ENCODE peak calls at places on chromosomes 4 and X, in eight cellular contexts. R is astrocyte; B is uterus; X is hepatocyte; T is kidney epithelial cell; I is CD8-positive, alpha-beta memory T cell; H is trophoblast cell; V is CD8-positive, alpha-beta T cell. A is an unnamed sample.

GRCh38 chr4:151658959-151659593 is 101.7 kb downstream of the GATB start:
- DNase-seq in R (peak; percentile 55), B (no peak), X (no peak), T (no peak), I (no peak), H (no peak), V (no peak), A (peak; percentile 17)

GRCh38 chr4:20878806-20879205 is 178.5 kb downstream of the PACRGL start:
- DNase-seq in R (no peak), B (no peak), X (no peak), T (no peak), I (no peak), H (no peak), V (no peak), A (peak; percentile 50)

GRCh38 chr4:181432347-181432746 is 810.9 kb upstream of the TENM3 start:
- DNase-seq in R (no peak), B (no peak), X (no peak), T (no peak), I (no peak), H (no peak), V (no peak), A (peak; percentile 71)

GRCh38 chrX:140917354-140918115 is 84.9 kb upstream of the SPANXB1 start:
- DNase-seq in R (no peak), B (no peak), X (no peak), T (no peak), I (no peak), H (peak; percentile 3), V (no peak), A (no peak)

GRCh38 chr4:82500830-82501229 is 61.0 kb downstream of the TMEM150C start:
- DNase-seq in R (no peak), B (no peak), X (no peak), T (no peak), I (no peak), H (no peak), V (no peak), A (peak; percentile 31)

GRCh38 chr4:24032371-24032989 is 142.6 kb upstream of the PPARGC1A start:
- DNase-seq in R (no peak), B (no peak), X (peak; percentile 40), T (no peak), I (no peak), H (peak; percentile 40), V (no peak), A (peak; percentile 60)

GRCh38 chr4:134200811-134201215 is 776 bp downstream of the PABPC4L start:
- DNase-seq in R (no peak), B (no peak), X (no peak), T (no peak), I (no peak), H (no peak), V (no peak), A (no peak)

GRCh38 chr4:111812760-111813159 is 332.5 kb upstream of the FAM241A start:
- DNase-seq in R (no peak), B (no peak), X (no peak), T (no peak), I (no peak), H (no peak), V (no peak), A (no peak)

GRCh38 chr4:137994858-137995257 is 247.3 kb downstream of the SLC7A11 start:
- DNase-seq in R (peak; percentile 85), B (no peak), X (no peak), T (peak; percentile 71), I (no peak), H (peak; percentile 77), V (no peak), A (no peak)

GRCh38 chr4:118849867-118850812 is 14.2 kb upstream of the SEC24D start:
- DNase-seq in R (no peak), B (no peak), X (peak; percentile 36), T (no peak), I (peak; percentile 55), H (peak; percentile 46), V (no peak), A (peak; percentile 75)

GRCh38 chr4:102599887-102600286 is 98.7 kb downstream of the NFKB1 start:
- DNase-seq in R (peak; percentile 1), B (no peak), X (no peak), T (no peak), I (no peak), H (peak; percentile 78), V (no peak), A (no peak)

GRCh38 chr4:87042986-87043820 is 108.4 kb downstream of the AFF1 start:
- DNase-seq in R (no peak), B (no peak), X (no peak), T (no peak), I (no peak), H (peak; percentile 36), V (no peak), A (no peak)

GRCh38 chrX:151359931-151360871 is 36.8 kb upstream of the VMA21 start:
- DNase-seq in R (no peak), B (no peak), X (peak; percentile 40), T (no peak), I (peak; percentile 22), H (peak; percentile 67), V (peak; percentile 21), A (peak; percentile 83)

GRCh38 chr4:24999392-25000104 is 31.2 kb downstream of the LGI2 start:
- DNase-seq in R (no peak), B (no peak), X (no peak), T (no peak), I (no peak), H (no peak), V (no peak), A (no peak)

GRCh38 chr4:168634276-168634802 is 137.5 kb downstream of the PALLD start:
- DNase-seq in R (peak; percentile 99), B (peak; percentile 58), X (peak; percentile 72), T (peak; percentile 98), I (no peak), H (peak; percentile 55), V (no peak), A (no peak)

GRCh38 chr4:122806981-122807679 is 19.5 kb upstream of the FGF2 start:
- DNase-seq in R (peak; percentile 43), B (no peak), X (no peak), T (no peak), I (no peak), H (no peak), V (no peak), A (no peak)

GRCh38 chr4:3413217-3413671 is 28.5 kb upstream of the HGFAC start:
- DNase-seq in R (no peak), B (no peak), X (no peak), T (no peak), I (no peak), H (no peak), V (no peak), A (peak; percentile 40)

DNA sequence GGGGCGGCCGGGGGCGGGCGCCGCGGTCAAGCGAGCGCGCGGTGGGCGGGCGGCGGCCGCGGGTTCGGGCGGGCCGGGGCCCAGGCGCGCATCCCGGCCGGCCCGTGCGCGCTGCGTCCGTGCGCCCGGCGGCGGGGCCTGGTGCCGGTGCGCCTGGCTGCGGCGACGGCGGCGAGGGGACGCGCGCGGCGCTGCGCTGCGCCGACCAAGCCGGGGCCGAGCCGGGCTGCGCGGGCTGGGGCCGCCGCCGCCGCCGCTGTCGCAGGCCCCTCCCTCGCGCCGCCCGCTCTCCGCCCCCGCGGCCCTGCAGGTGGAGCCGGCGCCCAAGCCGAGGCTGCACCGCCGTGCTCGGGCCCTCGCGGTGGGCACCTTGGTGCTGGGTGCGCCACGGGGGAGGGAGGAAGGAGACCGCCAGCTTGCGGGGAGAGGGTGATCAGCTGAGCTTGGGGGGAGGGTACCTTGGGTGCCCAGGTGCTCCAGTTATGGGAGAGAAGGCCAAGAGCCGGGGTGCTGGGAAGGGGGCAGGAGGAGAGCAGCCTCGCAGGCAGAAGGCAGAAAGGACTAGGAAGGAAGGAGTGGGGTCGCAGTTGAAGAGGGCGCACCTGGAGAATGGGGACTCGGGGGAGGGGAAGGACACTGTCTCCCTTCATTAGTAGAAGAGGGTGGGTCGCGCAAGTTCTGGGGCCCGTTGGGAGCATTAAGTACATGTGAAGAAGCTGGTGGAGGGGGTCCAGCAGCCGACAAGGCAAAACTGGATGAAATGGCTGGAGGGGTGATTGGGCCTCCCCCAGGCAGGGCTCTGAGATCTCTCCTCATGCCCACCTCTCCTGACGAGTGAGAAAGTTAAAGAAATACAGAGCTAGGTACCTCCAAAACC is at the start of gene PPP2R2C:
- DNase-seq in R (no peak), B (no peak), X (no peak), T (no peak), I (no peak), H (peak; percentile 10), V (no peak), A (peak; percentile 81)
- H3K4me3 ChIP-seq in R (no peak within 1 kb of the TSS), B (peak within 1 kb of the TSS; percentile 48), X (no peak within 1 kb of the TSS), T (no peak within 1 kb of the TSS), I (no peak within 1 kb of the TSS), H (no peak within 1 kb of the TSS), V (no peak within 1 kb of the TSS), A (peak within 1 kb of the TSS; percentile 61)

DNA sequence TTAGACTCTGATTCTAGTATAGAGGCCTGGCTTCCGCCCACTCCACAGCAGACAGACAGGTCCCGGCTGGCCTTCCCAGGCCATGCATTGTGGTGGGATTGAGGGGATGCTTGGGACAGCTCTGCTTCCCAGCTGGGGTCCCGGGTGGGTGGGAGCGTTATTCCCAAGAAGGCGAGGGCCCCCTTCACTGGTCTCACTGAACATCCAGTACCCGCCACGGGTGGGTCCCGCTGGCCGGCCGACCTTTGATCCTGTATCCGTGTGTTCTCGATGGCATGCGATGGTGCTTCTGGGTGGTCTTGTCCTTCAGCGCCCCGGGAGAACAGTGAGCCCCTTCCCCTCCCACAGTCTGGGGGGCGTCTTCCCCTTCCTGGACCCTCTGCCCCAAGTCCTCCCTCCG is 231.4 kb downstream of the AFAP1 start:
- DNase-seq in R (no peak), B (no peak), X (no peak), T (no peak), I (no peak), H (no peak), V (no peak), A (no peak)
- H3K27me3 ChIP-seq in R (no peaks in the 10 kb centered on the region), B (no peaks in the 10 kb centered on the region), X (no peaks in the 10 kb centered on the region), T (no peaks in the 10 kb centered on the region), I (no peaks in the 10 kb centered on the region), H (no peaks in the 10 kb centered on the region), V (no peaks in the 10 kb centered on the region), A (no peaks in the 10 kb centered on the region)

GRCh38 chrX:41275661-41276609 is 58.0 kb upstream of the DDX3X start:
- DNase-seq in R (peak; percentile 20), B (peak; percentile 61), X (peak; percentile 76), T (no peak), I (peak; percentile 49), H (peak; percentile 55), V (peak; percentile 22), A (peak; percentile 89)
- H3K4me3 ChIP-seq in R (peak overlapping the region; percentile 61), B (peak overlapping the region; percentile 45), X (peak overlapping the region; percentile 73), T (peak overlapping the region; percentile 43), I (peak overlapping the region; percentile 50), H (peak overlapping the region; percentile 76), V (peak overlapping the region; percentile 57), A (peak overlapping the region; percentile 66)

GRCh38 chr4:6449746-6450369 is 22.6 kb downstream of the PPP2R2C start:
- DNase-seq in R (no peak), B (no peak), X (no peak), T (no peak), I (no peak), H (no peak), V (no peak), A (no peak)

GRCh38 chr4:6452116-6452896 is 20.1 kb downstream of the PPP2R2C start:
- DNase-seq in R (no peak), B (no peak), X (no peak), T (no peak), I (no peak), H (no peak), V (no peak), A (no peak)

GRCh38 chr4:6450709-6451108 is 21.7 kb downstream of the PPP2R2C start:
- DNase-seq in R (no peak), B (no peak), X (no peak), T (no peak), I (no peak), H (no peak), V (no peak), A (no peak)

GRCh38 chr4:6452897-6453687 is 19.3 kb downstream of the PPP2R2C start:
- DNase-seq in R (no peak), B (peak; percentile 70), X (no peak), T (no peak), I (no peak), H (no peak), V (no peak), A (no peak)

GRCh38 chr4:6451309-6451708 is 21.1 kb downstream of the PPP2R2C start:
- DNase-seq in R (no peak), B (no peak), X (no peak), T (no peak), I (no peak), H (no peak), V (no peak), A (no peak)
- H3K27me3 ChIP-seq in R (peaks cover 11% of the 10 kb centered on the region), B (no peaks in the 10 kb centered on the region), X (no peaks in the 10 kb centered on the region), T (peaks cover 26% of the 10 kb centered on the region), I (no peaks in the 10 kb centered on the region), H (no peaks in the 10 kb centered on the region), V (peaks cover 1% of the 10 kb centered on the region), A (no peaks in the 10 kb centered on the region)